ENCODE peak calls at places on chromosome X, in four cellular contexts. O, H, D and P are unnamed samples.

GRCh38 chrX:70664726-70665125 is 220.1 kb downstream of the DLG3 start:
- DNase-seq in O (no peak), H (peak), D (no peak), P (peak)

GRCh38 chrX:106912864-106913263 is 7.3 kb upstream of the CLDN2 start:
- DNase-seq in O (no peak), H (no peak), D (no peak), P (no peak)

GRCh38 chrX:66872771-66873170 is 233.9 kb upstream of the EDA2R start:
- DNase-seq in O (no peak), H (no peak), D (no peak), P (no peak)

GRCh38 chrX:136767104-136767941 is 13.4 kb downstream of the ARHGEF6 start:
- DNase-seq in O (peak), H (peak), D (peak), P (peak)

GRCh38 chrX:54481751-54482150 is 14.3 kb downstream of the FGD1 start:
- DNase-seq in O (no peak), H (no peak), D (no peak), P (no peak)

GRCh38 chrX:75061701-75062100 is 94.4 kb downstream of the ABCB7 start:
- DNase-seq in O (no peak), H (no peak), D (no peak), P (no peak)

GRCh38 chrX:119093991-119094741 is 21.4 kb downstream of the CT47C1 start:
- DNase-seq in O (no peak), H (no peak), D (no peak), P (no peak)

GRCh38 chrX:41733939-41734338 is 10.0 kb downstream of the GPR82 start:
- DNase-seq in O (no peak), H (no peak), D (no peak), P (no peak)

GRCh38 chrX:109585488-109585887 is 39.5 kb downstream of the KCNE5 start:
- DNase-seq in O (no peak), H (no peak), D (no peak), P (no peak)

GRCh38 chrX:110204986-110205385 is 112.9 kb downstream of the AMMECR1 start:
- DNase-seq in O (no peak), H (no peak), D (no peak), P (peak)

GRCh38 chrX:122641136-122641535 is 542.9 kb upstream of the GRIA3 start:
- DNase-seq in O (no peak), H (no peak), D (no peak), P (no peak)

DNA sequence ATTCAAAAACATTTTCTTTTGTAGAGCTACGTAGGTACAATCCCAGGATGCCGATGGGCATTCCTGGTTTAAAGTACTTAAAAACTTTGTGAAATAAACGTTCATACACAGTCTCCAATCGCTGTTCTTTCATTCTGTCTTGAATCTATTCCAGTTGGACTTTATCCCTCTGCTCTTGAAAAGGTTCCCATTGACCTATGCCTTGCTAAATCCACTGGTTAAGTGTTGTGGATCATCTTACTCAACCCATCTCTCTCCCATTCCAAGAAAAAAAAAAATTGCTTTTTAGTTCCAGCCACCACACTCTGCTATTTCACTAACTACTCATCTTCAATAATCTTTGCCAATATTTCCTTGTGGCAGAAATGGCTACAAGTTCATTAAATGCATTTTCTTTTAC is 542.3 kb upstream of the GRIA3 start:
- DNase-seq in O (no peak), H (no peak), D (no peak), P (no peak)
- H3K27ac ChIP-seq in O (no peak), H (no peak), D (no peak), P (no peak)

GRCh38 chrX:56804867-56805266 is 75.8 kb downstream of the NBDY start:
- DNase-seq in O (no peak), H (no peak), D (no peak), P (no peak)

GRCh38 chrX:56803849-56804681 is 75.0 kb downstream of the NBDY start:
- DNase-seq in O (no peak), H (no peak), D (no peak), P (no peak)

GRCh38 chrX:56805399-56805798 is 76.4 kb downstream of the NBDY start:
- DNase-seq in O (no peak), H (no peak), D (no peak), P (no peak)

GRCh38 chrX:56802428-56802827 is 73.4 kb downstream of the NBDY start:
- DNase-seq in O (no peak), H (no peak), D (no peak), P (no peak)

GRCh38 chrX:56802921-56803848 is 74.1 kb downstream of the NBDY start:
- DNase-seq in O (peak), H (peak), D (peak), P (peak)
- TF ChIP-seq CTCF in O (peak), H (peak), D (peak), P (peak)

GRCh38 chrX:153697924-153698865 is 10.5 kb downstream of the SLC6A8 start:
- DNase-seq in O (no peak), H (no peak), D (no peak), P (no peak)
- H3K27ac ChIP-seq in O (peak), H (no peak), D (no peak), P (no peak)

GRCh38 chrX:139931646-139932076 is 1.2 kb downstream of the ATP11C start:
- DNase-seq in O (no peak), H (no peak), D (no peak), P (no peak)

GRCh38 chrX:139932077-139932900 is 564 bp downstream of the ATP11C start:
- DNase-seq in O (peak), H (peak), D (no peak), P (no peak)

GRCh38 chrX:139933904-139934303 is 1.1 kb upstream of the ATP11C start:
- DNase-seq in O (no peak), H (no peak), D (no peak), P (no peak)

GRCh38 chrX:139930923-139931645 is 1.8 kb downstream of the ATP11C start:
- DNase-seq in O (peak), H (peak), D (no peak), P (no peak)

DNA sequence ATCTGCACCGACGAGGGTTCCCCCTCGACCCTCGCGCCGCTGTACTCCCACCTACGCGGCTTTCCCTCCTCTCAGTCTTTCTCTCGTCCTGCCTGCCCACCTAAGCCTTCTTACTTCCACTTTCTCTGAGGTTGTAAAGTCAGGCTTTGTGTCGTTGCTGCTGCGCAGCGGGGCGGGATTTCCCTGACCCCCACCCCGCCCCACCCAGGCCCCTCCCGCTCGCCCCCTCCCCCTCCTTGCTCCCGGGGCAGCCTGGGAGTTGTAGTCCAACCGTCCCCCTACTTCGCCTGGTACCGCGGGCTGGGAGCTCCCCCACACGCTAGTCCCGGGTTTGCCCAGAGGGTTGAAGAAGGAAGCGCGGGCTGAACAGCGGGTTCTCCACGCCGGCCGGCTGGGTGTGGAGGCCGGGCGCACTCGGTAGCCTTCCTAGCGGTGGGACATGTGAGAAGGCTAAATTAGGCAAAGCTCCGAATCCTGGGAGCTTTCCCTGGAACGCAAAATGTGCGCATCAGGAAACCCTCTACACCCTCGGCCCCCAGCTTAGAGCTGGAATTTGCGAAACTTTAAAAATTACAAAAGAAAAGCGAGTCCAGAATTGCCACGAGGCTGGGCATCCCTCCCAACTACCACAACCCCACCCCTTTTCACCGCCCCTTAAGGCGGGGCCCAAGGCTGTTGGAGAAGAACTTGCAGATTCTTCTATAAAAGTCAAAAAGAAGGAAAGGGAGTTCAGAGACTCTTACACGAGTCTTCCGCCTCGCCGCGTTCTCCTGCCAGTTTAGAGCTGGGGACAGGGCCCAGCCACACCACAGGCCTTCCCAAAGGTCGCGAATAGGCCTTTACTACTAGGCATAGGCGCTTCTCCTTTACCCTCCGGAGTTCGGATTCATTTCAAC is at the start of gene ATP11C:
- DNase-seq in O (peak), H (peak), D (peak), P (peak)
- TF ChIP-seq CTCF in O (no peak), H (peak), D (no peak), P (no peak)

DNA sequence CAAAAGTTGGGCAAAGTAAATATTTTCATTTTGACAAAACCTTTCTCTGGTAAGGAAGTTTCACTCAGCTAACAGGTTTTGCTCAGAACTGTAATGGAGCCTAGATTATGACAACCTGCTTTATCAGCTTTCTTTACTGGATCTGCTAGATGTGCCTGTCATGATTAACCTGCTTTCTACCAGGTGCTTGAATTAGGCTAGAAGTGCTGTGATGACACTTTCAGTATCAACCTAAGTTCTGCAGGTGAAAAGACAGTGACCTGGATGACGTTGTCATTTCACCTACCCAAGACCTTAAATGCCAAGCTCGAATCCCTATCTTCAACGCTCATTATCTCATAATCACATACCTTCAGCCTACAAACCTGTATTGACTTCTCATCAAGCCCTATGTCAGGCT is 1.5 kb upstream of the FAAH2 start:
- DNase-seq in O (no peak), H (no peak), D (no peak), P (no peak)
- H3K27ac ChIP-seq in O (no peak), H (no peak), D (no peak), P (no peak)